ENCODE peak calls at places on chromosomes 13 and 19, in five cellular contexts. M is CD8-positive, alpha-beta T cell; J is lung; Z is ovary; D is BJ. W is an unnamed sample. For H3K27me3, the result is how much of the 10 kb centered on the place peaks cover.

GRCh38 chr19:11552666-11553372 is 6.2 kb downstream of the ELOF1 start:
- DNase-seq in J (no peak), Z (no peak), M (no peak), D (no peak), W (no peak)

GRCh38 chr13:106063591-106064308 is 471.7 kb downstream of the EFNB2 start:
- DNase-seq in Z (no peak), M (no peak), D (no peak), J (no peak), W (no peak)

GRCh38 chr19:32450217-32450616 is 44.6 kb downstream of the DPY19L3 start:
- DNase-seq in Z (no peak), J (no peak), M (no peak), D (no peak), W (no peak)

GRCh38 chr19:9883231-9883758 is 48.2 kb downstream of the PIN1 start:
- DNase-seq in D (no peak), Z (no peak), J (no peak), M (no peak), W (no peak)

GRCh38 chr19:50835103-50835784 is 1.9 kb upstream of the KLK15 start:
- DNase-seq in Z (no peak), J (no peak), M (no peak), D (no peak), W (no peak)

GRCh38 chr13:46181799-46182490 is at the start of gene LCP1:
- DNase-seq in Z (no peak), M (peak), D (no peak), J (peak), W (no peak)

GRCh38 chr19:34259367-34259865 is 5.1 kb downstream of the GARRE1 start:
- DNase-seq in D (peak), J (no peak), Z (no peak), M (no peak), W (no peak)

GRCh38 chr19:50432658-50433057 is at the start of gene MYBPC2:
- DNase-seq in Z (peak), M (no peak), D (no peak), J (no peak), W (no peak)

GRCh38 chr19:41993612-41994483 is at the start of gene ATP1A3:
- DNase-seq in J (no peak), D (no peak), M (peak), Z (no peak), W (no peak)

GRCh38 chr13:95624020-95624419 is 20.5 kb downstream of the DZIP1 start:
- DNase-seq in M (no peak), Z (no peak), D (no peak), J (no peak), W (peak)

GRCh38 chr13:87005511-87005910 is 665.7 kb upstream of the SLITRK5 start:
- DNase-seq in M (no peak), J (no peak), D (no peak), Z (no peak), W (no peak)

GRCh38 chr19:40605201-40605971 is 4.2 kb downstream of the LTBP4 start:
- DNase-seq in M (peak), Z (peak), D (no peak), J (peak), W (no peak)

GRCh38 chr19:43447655-43448054 is 17.8 kb downstream of the LYPD3 start:
- DNase-seq in J (no peak), D (no peak), Z (no peak), M (no peak), W (no peak)

GRCh38 chr19:31352296-31352781 is 3.1 kb upstream of the TSHZ3 start:
- DNase-seq in J (no peak), D (no peak), M (no peak), Z (no peak), W (no peak)
- H3K27me3 ChIP-seq in J (under half), D (under half), M (half or more), Z (under half), W (under half)

GRCh38 chr19:20928371-20928770 is 5.3 kb downstream of the ZNF85 start:
- DNase-seq in D (peak), Z (no peak), M (no peak), J (no peak), W (no peak)

GRCh38 chr19:20926796-20927195 is 3.7 kb downstream of the ZNF85 start:
- DNase-seq in Z (no peak), M (no peak), J (no peak), D (no peak), W (no peak)

GRCh38 chr19:20923077-20923871 is at the start of gene ZNF85:
- DNase-seq in Z (peak), D (peak), M (peak), J (peak), W (peak)

DNA sequence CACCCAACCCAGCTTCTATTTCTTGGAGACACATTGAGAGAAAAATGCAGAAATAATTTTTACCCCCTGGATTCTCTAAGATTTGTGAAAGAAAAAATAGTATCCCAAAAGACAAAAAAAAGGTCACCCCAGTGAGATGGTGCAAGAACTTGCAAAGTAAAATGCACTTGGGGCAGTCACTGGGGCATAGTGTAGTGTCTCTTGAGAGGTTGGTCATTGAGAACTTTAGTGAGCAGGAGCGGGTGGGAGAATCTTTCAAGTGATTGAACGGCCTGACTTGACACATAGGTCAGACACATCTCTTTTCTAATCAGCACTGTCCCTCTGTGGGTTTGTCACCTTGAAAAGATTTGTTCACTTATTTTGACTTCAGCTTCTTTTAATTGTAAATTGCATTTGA is 2.4 kb downstream of the ZNF85 start:
- DNase-seq in Z (no peak), D (no peak), M (no peak), J (no peak), W (no peak)
- H3K4me3 ChIP-seq in Z (no peak), D (no peak), M (no peak), J (no peak), W (no peak)

GRCh38 chr19:29593869-29594268 is 12.2 kb upstream of the POP4 start:
- DNase-seq in M (no peak), D (no peak), J (no peak), Z (no peak), W (no peak)
- H3K27me3 ChIP-seq in M (under half), D (under half), J (under half), Z (under half), W (under half)

GRCh38 chr19:39053276-39054090 is 21.1 kb upstream of the FBXO27 start:
- DNase-seq in J (no peak), M (no peak), Z (no peak), D (no peak), W (no peak)
- H3K4me3 ChIP-seq in J (no peak), M (no peak), Z (no peak), D (no peak), W (no peak)

DNA sequence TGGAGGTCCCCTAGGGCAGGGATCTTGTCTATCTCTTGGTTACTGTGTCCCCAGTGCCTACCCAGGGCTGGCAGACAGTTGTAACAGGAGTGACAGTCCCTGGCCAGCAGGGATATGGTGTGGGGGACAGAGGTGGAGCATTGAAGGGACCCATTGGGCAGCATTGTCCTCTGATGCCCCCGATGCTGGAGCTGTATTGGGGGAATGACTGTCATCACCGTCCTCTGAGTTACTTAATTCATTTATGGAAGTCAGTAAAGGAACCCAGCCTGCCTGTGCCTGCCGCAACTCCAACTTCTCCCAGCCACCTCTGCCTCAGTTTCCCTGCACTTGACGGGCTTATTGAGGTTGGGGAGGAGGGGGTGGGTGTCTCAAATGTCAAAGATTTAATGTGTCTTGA is 1.1 kb upstream of the KLF2 start:
- DNase-seq in D (no peak), M (no peak), Z (no peak), J (no peak), W (no peak)
- H3K27me3 ChIP-seq in D (under half), M (under half), Z (under half), J (under half), W (under half)

DNA sequence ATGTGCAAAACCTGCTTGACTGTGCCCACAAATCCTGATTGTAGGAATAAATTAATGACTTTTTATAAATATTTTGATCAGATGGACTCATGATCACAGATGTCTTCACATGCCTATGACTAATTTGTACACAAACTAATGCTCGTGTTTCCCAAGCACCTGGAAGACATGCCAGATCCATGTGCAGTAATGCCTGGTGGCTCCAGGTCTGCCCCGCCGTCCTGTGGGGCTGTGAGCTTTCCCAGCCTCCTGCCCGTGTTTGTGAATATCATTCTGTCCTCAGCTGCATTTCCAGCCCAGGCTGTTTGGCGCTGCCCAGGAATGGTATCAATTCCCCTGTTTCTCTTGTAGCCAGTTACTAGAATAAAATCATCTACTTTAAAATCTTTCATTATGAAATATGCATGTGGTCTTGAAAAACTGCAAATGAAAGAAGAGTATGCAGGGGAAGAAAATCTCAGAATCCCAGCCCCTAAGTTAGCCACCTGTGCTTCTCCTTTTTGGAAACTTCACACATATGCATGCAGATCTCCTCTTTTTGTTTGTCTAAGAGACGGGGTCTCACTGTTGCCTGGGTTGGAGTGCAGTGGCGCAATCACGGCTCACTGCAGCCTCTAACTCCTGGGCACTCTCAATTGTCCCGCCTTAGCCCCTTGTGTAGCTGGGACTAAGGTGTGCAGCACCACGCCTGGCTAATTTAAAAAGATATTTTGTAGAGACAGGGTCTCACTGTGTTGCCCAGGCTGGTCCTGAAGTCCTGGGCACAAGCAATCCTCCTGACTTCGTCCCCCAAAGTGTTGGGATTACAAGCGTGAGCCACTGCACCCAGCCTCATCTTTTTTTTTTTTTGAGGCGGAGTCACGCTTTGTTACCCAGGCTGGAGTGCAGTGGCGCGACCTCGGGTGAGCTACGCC is 6.2 kb downstream of the RPL28 start:
- DNase-seq in Z (no peak), D (no peak), M (no peak), J (no peak), W (no peak)
- H3K4me3 ChIP-seq in Z (no peak), D (no peak), M (no peak), J (no peak), W (no peak)

W was measured in esophagus muscularis mucosa.